ENCODE peak calls at places on chromosomes 5 and 9, in eight cellular contexts. V, Z, O, X, Y, Q, W and M are unnamed samples.
A peak's percentile ranks its signal among the peaks of the same experiment; 100 is the strongest.

GRCh38 chr5:132293066-132293991 is 865 bp upstream of the SLC22A4 start:
- DNase-seq in Y (peak; percentile 82), O (peak; percentile 81), Z (peak; percentile 73), V (peak; percentile 93), W (no peak), Q (peak; percentile 90), X (peak; percentile 87), M (no peak)

GRCh38 chr9:126722922-126723806 is 81.7 kb upstream of the ZBTB43 start:
- DNase-seq in Z (peak; percentile 55), W (no peak), X (no peak), Q (peak; percentile 32), O (no peak), Y (peak; percentile 48), V (peak; percentile 46), M (no peak)

GRCh38 chr5:173753307-173754168 is 134.6 kb upstream of the CPEB4 start:
- DNase-seq in X (peak; percentile 72), O (no peak), Y (peak; percentile 68), W (no peak), V (peak; percentile 66), Q (peak; percentile 92), Z (no peak), M (no peak)

GRCh38 chr9:130174025-130174424 is 1.8 kb downstream of the NCS1 start:
- DNase-seq in X (no peak), Q (no peak), O (no peak), V (no peak), Y (no peak), W (no peak), Z (no peak), M (no peak)

GRCh38 chr9:127165096-127165495 is 42.7 kb upstream of the ANGPTL2 start:
- DNase-seq in X (no peak), O (no peak), Q (no peak), Z (peak; percentile 24), W (no peak), V (no peak), Y (no peak), M (no peak)

GRCh38 chr9:109448223-109448622 is 49.9 kb downstream of the PTPN3 start:
- DNase-seq in Q (no peak), Y (no peak), X (peak; percentile 71), Z (no peak), O (peak; percentile 56), W (no peak), V (no peak), M (no peak)

GRCh38 chr5:35785601-35786085 is 71.0 kb upstream of the IL7R start:
- DNase-seq in Q (no peak), V (no peak), W (no peak), X (no peak), Z (no peak), Y (peak; percentile 34), O (no peak), M (no peak)

GRCh38 chr9:132242621-132243155 is 80.8 kb downstream of the NTNG2 start:
- DNase-seq in O (no peak), Q (no peak), V (no peak), Y (no peak), W (no peak), X (no peak), Z (no peak), M (no peak)

GRCh38 chr5:157165668-157166067 is 396 bp downstream of the GARIN3 start:
- DNase-seq in Y (no peak), Z (no peak), W (no peak), O (no peak), V (no peak), X (no peak), Q (no peak), M (no peak)

GRCh38 chr9:16343249-16344237 is 526.9 kb downstream of the BNC2 start:
- DNase-seq in O (no peak), Q (no peak), V (no peak), W (no peak), Y (no peak), Z (no peak), X (no peak), M (peak; percentile 14)

GRCh38 chr9:124652203-124652992 is 118.7 kb downstream of the NR6A1 start:
- DNase-seq in V (peak; percentile 52), Y (peak; percentile 78), Z (no peak), O (peak; percentile 99), W (peak; percentile 78), X (peak; percentile 88), Q (peak; percentile 60), M (peak; percentile 87)

GRCh38 chr5:17228833-17229291 is 11.4 kb downstream of the BASP1 start:
- DNase-seq in Q (no peak), O (peak; percentile 78), Y (no peak), V (no peak), W (no peak), Z (no peak), X (peak; percentile 78), M (peak; percentile 60)

GRCh38 chr5:38827525-38827924 is 18.3 kb upstream of the OSMR start:
- DNase-seq in Y (no peak), V (no peak), O (peak; percentile 50), X (peak; percentile 74), Z (no peak), Q (no peak), W (no peak), M (no peak)

GRCh38 chr9:27359763-27360162 is 62.8 kb upstream of the EQTN start:
- DNase-seq in W (no peak), Y (no peak), Z (no peak), X (no peak), V (no peak), Q (no peak), O (no peak), M (no peak)

GRCh38 chr5:3899093-3899492 is 303.5 kb downstream of the IRX1 start:
- DNase-seq in V (no peak), Y (no peak), Z (no peak), W (no peak), O (no peak), X (no peak), Q (no peak), M (no peak)

GRCh38 chr5:74641014-74641777 is 668 bp upstream of the ENC1 start:
- DNase-seq in O (peak; percentile 72), X (peak; percentile 64), Z (peak; percentile 80), Y (peak; percentile 87), V (peak; percentile 95), Q (peak; percentile 85), W (no peak), M (no peak)

GRCh38 chr5:148807845-148808244 is 18.6 kb upstream of the ADRB2 start:
- DNase-seq in X (no peak), V (peak; percentile 46), Y (peak; percentile 76), O (peak; percentile 10), Z (no peak), W (no peak), Q (peak; percentile 40), M (no peak)

GRCh38 chr5:138869763-138870500 is 5.2 kb downstream of the LRRTM2 start:
- DNase-seq in W (no peak), V (no peak), Z (no peak), Q (no peak), O (peak; percentile 73), Y (no peak), X (peak; percentile 51), M (no peak)

GRCh38 chr5:24472518-24472917 is 172.3 kb downstream of the CDH10 start:
- DNase-seq in Q (no peak), X (no peak), Y (no peak), Z (no peak), W (no peak), V (no peak), O (no peak), M (no peak)

GRCh38 chr5:75656311-75657003 is 45.2 kb downstream of the ANKDD1B start:
- DNase-seq in V (no peak), W (no peak), Z (no peak), Q (no peak), Y (no peak), O (peak; percentile 54), X (peak; percentile 46), M (peak; percentile 27)

GRCh38 chr5:10563940-10564837 is at the start of gene ANKRD33B:
- DNase-seq in W (no peak), O (peak; percentile 41), Y (peak; percentile 66), Z (peak; percentile 49), V (peak; percentile 76), Q (peak; percentile 88), X (peak; percentile 63), M (no peak)

GRCh38 chr5:154215531-154215930 is 25.0 kb downstream of the GALNT10 start:
- DNase-seq in O (no peak), W (no peak), Q (no peak), V (no peak), Z (no peak), X (no peak), Y (no peak), M (no peak)

GRCh38 chr5:42397267-42397666 is 26.0 kb upstream of the GHR start:
- DNase-seq in Q (no peak), V (no peak), W (no peak), Y (no peak), O (no peak), Z (no peak), X (no peak), M (no peak)

GRCh38 chr9:107336718-107337360 is 53.8 kb downstream of the RAD23B start:
- DNase-seq in Z (peak; percentile 73), W (peak; percentile 45), X (peak; percentile 56), Q (no peak), Y (peak; percentile 65), O (peak; percentile 68), V (no peak), M (peak; percentile 86)

GRCh38 chr9:93807166-93808013 is 147.8 kb downstream of the BARX1 start:
- DNase-seq in V (no peak), Z (no peak), Y (no peak), W (no peak), Q (no peak), X (no peak), O (no peak), M (no peak)

DNA sequence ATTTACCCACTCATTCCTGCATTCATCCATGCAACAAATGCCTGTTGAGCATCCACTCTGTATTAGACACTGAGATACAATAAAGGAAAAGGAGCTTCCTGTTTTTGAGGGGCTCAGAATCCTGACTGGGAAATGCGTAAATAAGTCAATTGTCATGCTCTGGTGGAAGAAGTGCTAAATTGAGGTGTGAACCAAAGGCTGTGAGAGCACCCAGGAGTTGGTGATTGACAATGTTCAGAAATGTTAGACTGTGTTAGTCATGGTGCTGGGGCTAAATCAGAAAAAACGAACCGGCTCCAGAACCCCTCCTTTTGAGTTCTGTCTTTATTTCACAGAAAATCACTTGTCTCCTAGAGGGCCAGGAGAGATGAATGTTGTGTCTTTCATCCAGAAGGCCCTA is 558.6 kb upstream of the SGCD start:
- DNase-seq in V (no peak), W (no peak), Z (no peak), X (no peak), O (no peak), Y (no peak), Q (no peak), M (no peak)
- H3K27ac ChIP-seq in V (no peak overlapping the region), W (no peak overlapping the region), Z (no peak overlapping the region), X (no peak overlapping the region), O (no peak overlapping the region), Y (no peak overlapping the region), Q (no peak overlapping the region), M (no peak overlapping the region)

GRCh38 chr5:55232985-55233928 is at the start of gene CCNO:
- DNase-seq in X (peak; percentile 66), Y (peak; percentile 72), Q (peak; percentile 90), V (peak; percentile 80), Z (peak; percentile 88), W (no peak), O (peak; percentile 62), M (peak; percentile 43)
- H3K27ac ChIP-seq in X (no peak within 1 kb of the TSS), Y (peak within 1 kb of the TSS; percentile 12), Q (no peak within 1 kb of the TSS), V (no peak within 1 kb of the TSS), Z (peak within 1 kb of the TSS; percentile 86), W (peak within 1 kb of the TSS; percentile 52), O (no peak within 1 kb of the TSS), M (peak within 1 kb of the TSS; percentile 35)

GRCh38 chr5:58184910-58185309 is 275.0 kb downstream of the PLK2 start:
- DNase-seq in V (no peak), O (peak; percentile 61), Z (no peak), X (peak; percentile 50), Y (no peak), W (no peak), Q (no peak), M (peak; percentile 20)
- H3K27ac ChIP-seq in V (no peak overlapping the region), O (peak overlapping the region; percentile 47), Z (no peak overlapping the region), X (no peak overlapping the region), Y (no peak overlapping the region), W (no peak overlapping the region), Q (no peak overlapping the region), M (peak overlapping the region; percentile 34)

GRCh38 chr5:171649002-171649401 is 136.6 kb upstream of the SMIM23 start:
- DNase-seq in Y (no peak), V (no peak), Z (no peak), X (no peak), Q (no peak), O (no peak), W (no peak), M (no peak)
- H3K27ac ChIP-seq in Y (no peak overlapping the region), V (no peak overlapping the region), Z (no peak overlapping the region), X (no peak overlapping the region), Q (no peak overlapping the region), O (no peak overlapping the region), W (no peak overlapping the region), M (no peak overlapping the region)